ENCODE peak calls at places on chromosomes 3 and 15, in five cellular contexts. T is Peyer's patch, Z is breast epithelium, A is heart left ventricle, S is adrenal gland. V is an unnamed sample.

GRCh38 chr3:139269984-139270383 is 73.8 kb upstream of the MRPS22 start:
- DNase-seq in T (no peak), Z (no peak), A (no peak), S (no peak), V (no peak)

GRCh38 chr3:66405701-66406091 is 95.1 kb downstream of the LRIG1 start:
- DNase-seq in T (peak; percentile 46), Z (no peak), A (peak; percentile 47), S (peak; percentile 41), V (peak; percentile 65)

GRCh38 chr3:102979202-102979601 is 544.4 kb downstream of the ZPLD1 start:
- DNase-seq in T (no peak), Z (no peak), A (no peak), S (no peak), V (no peak)

GRCh38 chr3:69602112-69602511 is 137.2 kb upstream of the MITF start:
- DNase-seq in T (no peak), Z (no peak), A (no peak), S (no peak), V (no peak)

GRCh38 chr3:124774305-124774673 is 44.0 kb downstream of the UMPS start:
- DNase-seq in T (no peak), Z (no peak), A (peak; percentile 70), S (peak; percentile 78), V (peak; percentile 83)

GRCh38 chr3:126432361-126432760 is 37.7 kb downstream of the CFAP100 start:
- DNase-seq in T (no peak), Z (no peak), A (no peak), S (peak; percentile 15), V (no peak)

GRCh38 chr3:169171739-169172138 is 491.8 kb downstream of the MECOM start:
- DNase-seq in T (no peak), Z (no peak), A (no peak), S (no peak), V (no peak)

GRCh38 chr3:37987751-37988179 is 2.8 kb upstream of the VILL start:
- DNase-seq in T (peak; percentile 88), Z (no peak), A (peak; percentile 20), S (no peak), V (no peak)

GRCh38 chr15:57003418-57003817 is 85.0 kb downstream of the TCF12 start:
- DNase-seq in T (no peak), Z (no peak), A (no peak), S (no peak), V (peak; percentile 5)

DNA sequence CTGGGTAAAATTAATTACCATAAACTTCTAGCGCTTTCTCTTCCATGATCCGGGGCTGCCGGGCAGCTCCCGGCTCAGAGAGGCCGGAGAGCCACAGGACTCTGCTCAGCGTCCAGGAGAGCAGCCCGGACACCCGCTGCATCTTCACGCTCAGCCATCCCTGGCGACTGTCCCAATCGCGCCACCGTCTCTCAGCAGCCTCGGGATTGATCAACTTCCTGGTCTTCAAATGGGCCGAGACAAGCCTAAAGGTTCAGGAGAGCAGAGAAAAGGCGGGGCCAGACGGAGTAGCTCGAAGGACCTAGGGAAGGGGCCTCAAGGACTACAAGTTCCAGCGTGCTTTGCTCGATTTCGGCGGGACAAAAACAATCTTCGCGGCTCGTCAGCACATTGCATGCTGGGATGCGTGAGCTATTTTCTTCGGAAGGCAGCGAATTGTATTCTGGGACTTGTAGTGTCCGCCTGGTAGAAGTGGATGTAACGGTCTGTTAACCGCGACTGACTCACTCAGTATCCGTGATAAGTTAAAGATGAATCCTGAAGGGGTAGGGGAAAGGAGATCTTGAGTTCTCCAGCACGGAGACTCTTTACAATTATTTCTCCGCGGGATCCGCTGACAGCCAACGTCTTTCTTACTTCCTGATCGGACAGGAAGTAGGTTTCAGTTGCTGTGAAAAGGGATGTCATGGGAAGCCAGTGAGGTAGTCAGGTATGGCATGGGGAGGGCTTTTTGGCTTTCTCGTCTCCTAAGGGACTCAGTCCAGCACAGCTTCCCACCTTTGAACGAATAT is at the start of gene CIAO2A:
- DNase-seq in T (peak; percentile 98), Z (peak; percentile 90), A (peak; percentile 96), S (peak; percentile 98), V (peak; percentile 70)
- TF ChIP-seq POLR2A in T (peak; percentile 79), Z (no peak), A (no peak), S (no peak), V (peak; percentile 87)

DNA sequence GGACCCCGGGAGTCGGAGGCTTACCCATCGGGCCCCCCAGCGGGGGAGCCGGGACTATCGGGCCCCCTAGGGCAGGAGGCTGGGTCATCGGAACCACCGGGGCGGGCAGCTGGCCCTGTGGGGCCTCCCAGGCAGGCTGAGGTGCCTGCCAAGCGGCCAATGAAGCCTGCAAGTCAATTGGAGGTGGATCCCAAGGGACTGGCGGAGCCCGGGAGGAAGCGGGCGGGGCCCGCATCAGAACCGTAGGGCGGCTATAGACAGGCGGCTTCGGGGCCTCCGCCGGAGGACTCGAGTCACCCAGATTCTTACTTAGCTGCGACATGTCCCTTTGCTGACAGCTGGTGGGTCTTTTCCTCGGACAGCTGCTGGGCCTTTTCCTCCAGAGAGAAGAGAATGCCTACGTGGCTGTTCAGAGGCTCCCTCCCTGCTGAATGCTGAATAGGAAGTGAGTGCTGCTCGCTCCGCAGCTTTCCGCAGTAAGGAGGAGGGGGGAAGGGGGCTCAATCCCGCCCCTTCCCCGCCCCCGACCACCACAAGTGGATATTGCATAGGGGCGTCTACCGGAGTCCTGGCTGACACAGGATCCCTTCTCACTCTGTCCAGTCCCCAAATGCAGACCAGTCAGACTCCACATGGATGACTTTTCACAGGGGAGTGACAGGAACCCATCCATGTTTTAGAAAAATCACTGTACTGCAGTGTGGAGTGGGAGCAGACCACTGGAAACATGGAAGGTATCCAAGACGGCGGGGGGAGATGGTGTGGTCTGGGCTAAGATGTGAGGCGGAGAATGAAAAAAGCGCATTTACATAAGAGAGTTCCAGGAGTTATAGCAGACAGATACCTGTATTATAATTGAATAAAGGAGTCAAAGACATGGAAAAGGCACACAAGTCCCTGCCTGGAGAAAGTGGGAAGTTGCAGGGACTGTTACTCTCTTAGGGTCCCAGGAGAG is at the start of gene MAGEL2:
- DNase-seq in T (no peak), Z (no peak), A (no peak), S (no peak), V (no peak)
- TF ChIP-seq POLR2A in T (no peak), Z (no peak), A (no peak), S (no peak), V (no peak)

GRCh38 chr3:10354373-10355015 is 33.6 kb upstream of the SEC13 start:
- DNase-seq in T (no peak), Z (no peak), A (no peak), S (no peak), V (no peak)

GRCh38 chr3:10357592-10358308 is 36.8 kb upstream of the SEC13 start:
- DNase-seq in T (no peak), Z (no peak), A (no peak), S (peak; percentile 31), V (peak; percentile 82)

GRCh38 chr3:10356461-10356897 is 35.6 kb upstream of the SEC13 start:
- DNase-seq in T (no peak), Z (no peak), A (no peak), S (no peak), V (no peak)

GRCh38 chr3:10358309-10358980 is 37.5 kb upstream of the SEC13 start:
- DNase-seq in T (no peak), Z (no peak), A (no peak), S (no peak), V (no peak)

GRCh38 chr3:10357095-10357494 is 36.2 kb upstream of the SEC13 start:
- DNase-seq in T (no peak), Z (no peak), A (peak; percentile 7), S (no peak), V (no peak)
- TF ChIP-seq POLR2A in T (no peak), Z (no peak), A (no peak), S (no peak), V (no peak)

DNA sequence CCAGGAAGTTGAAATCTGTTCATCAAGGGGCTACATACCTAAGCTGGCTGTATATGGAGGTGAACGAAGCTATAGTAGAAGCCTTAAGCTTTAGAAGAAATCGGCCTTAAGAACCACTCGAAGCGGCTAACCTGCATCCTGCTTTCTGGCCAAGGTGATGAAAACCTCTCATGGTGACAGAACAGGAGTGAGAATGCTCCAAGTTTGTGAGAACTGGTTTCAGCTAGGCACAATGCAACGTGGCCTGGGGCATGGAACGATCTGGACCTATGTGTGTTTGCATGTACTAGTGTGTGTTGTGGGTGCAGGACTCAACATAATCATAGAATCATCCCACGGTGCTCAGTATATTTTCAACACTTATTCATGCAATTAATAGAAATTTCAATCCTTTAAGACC is 31.4 kb upstream of the SPTBN5 start:
- DNase-seq in T (no peak), Z (peak; percentile 81), A (no peak), S (no peak), V (no peak)
- TF ChIP-seq POLR2A in T (no peak), Z (no peak), A (no peak), S (no peak), V (no peak)

GRCh38 chr15:43185161-43186002 is at the start of gene CCNDBP1:
- DNase-seq in T (peak; percentile 99), Z (peak; percentile 87), A (peak; percentile 98), S (peak; percentile 96), V (peak; percentile 96)
- TF ChIP-seq POLR2A in T (peak; percentile 82), Z (peak; percentile 47), A (no peak), S (peak; percentile 83), V (peak; percentile 81)